ENCODE peak calls at places on chromosomes 6 and 20, in nine cellular contexts. Y is GF-D8, Q is smooth muscle cell of the brain vasculature, F is body of pancreas, V is upper lobe of left lung, I is H4, P is Ammon's horn, S is pulmonary artery endothelial cell, N is NCI-H2081. Z is an unnamed sample.

GRCh38 chr20:35292504-35293285 is 470 bp upstream of the FAM83C start:
- DNase-seq in N (no peak), S (no peak), Q (no peak), Y (no peak), F (no peak), I (no peak), V (no peak), P (no peak), Z (no peak)

GRCh38 chr6:79947191-79948173 is at the start of gene ELOVL4:
- DNase-seq in S (no peak), Y (no peak), I (peak), N (peak), P (peak), V (peak), F (peak), Q (peak), Z (peak)

GRCh38 chr20:50111120-50111828 is 1.7 kb downstream of the UBE2V1 start:
- DNase-seq in Y (no peak), P (no peak), Q (no peak), S (no peak), I (no peak), F (no peak), N (no peak), V (no peak), Z (peak)

GRCh38 chr6:54307412-54308036 is 717 bp upstream of the TINAG start:
- DNase-seq in V (no peak), Y (no peak), S (no peak), I (no peak), N (no peak), F (no peak), P (no peak), Q (no peak), Z (no peak)

GRCh38 chr6:148907573-148907972 is 160.7 kb downstream of the UST start:
- DNase-seq in S (no peak), Q (no peak), Y (no peak), N (no peak), V (no peak), I (no peak), F (no peak), P (no peak), Z (peak)

GRCh38 chr6:43746613-43747101 is 23.4 kb upstream of the VEGFA start:
- DNase-seq in N (no peak), Q (no peak), V (no peak), I (no peak), S (no peak), F (no peak), Y (no peak), P (no peak), Z (no peak)

GRCh38 chr20:19807901-19808300 is 49.8 kb downstream of the RIN2 start:
- DNase-seq in Y (no peak), N (no peak), I (no peak), F (no peak), S (no peak), V (no peak), Q (no peak), P (no peak), Z (no peak)

GRCh38 chr6:154613137-154613676 is 102.7 kb upstream of the CNKSR3 start:
- DNase-seq in S (peak), N (no peak), V (no peak), P (no peak), F (peak), I (peak), Q (no peak), Y (no peak), Z (no peak)

GRCh38 chr6:143759666-143760065 is 81.9 kb downstream of the PHACTR2 start:
- DNase-seq in N (no peak), S (no peak), I (no peak), P (no peak), V (no peak), Y (peak), F (no peak), Q (no peak), Z (no peak)

GRCh38 chr6:35146453-35146852 is 5.3 kb upstream of the TCP11 start:
- DNase-seq in I (peak), N (no peak), Q (no peak), P (peak), S (no peak), F (no peak), Y (no peak), V (no peak), Z (peak)

GRCh38 chr6:72286911-72287311 is 335.0 kb upstream of the KCNQ5 start:
- DNase-seq in P (no peak), Y (no peak), V (no peak), I (no peak), F (no peak), S (no peak), Q (peak), N (no peak), Z (no peak)

GRCh38 chr20:2709205-2709981 is 16.8 kb downstream of the EBF4 start:
- DNase-seq in Y (no peak), I (no peak), P (no peak), Q (no peak), N (no peak), F (no peak), V (peak), S (no peak), Z (no peak)

GRCh38 chr6:87623248-87623647 is 33.3 kb downstream of the ORC3 start:
- DNase-seq in V (no peak), N (no peak), Y (no peak), I (no peak), Q (no peak), P (no peak), S (no peak), F (no peak), Z (no peak)

GRCh38 chr20:61558726-61559125 is 306.7 kb downstream of the CDH4 start:
- DNase-seq in N (no peak), Y (no peak), Q (no peak), P (no peak), F (no peak), V (no peak), S (no peak), I (no peak), Z (no peak)